ENCODE peak calls at places on chromosome 5, in seven cellular contexts. U is left colon, R is RPMI7951, N is NCI-H748 treated with DMSO at 0.1 percent for 48 hours, B is EL, L is Caco-2, S is substantia nigra. Y is an unnamed sample.

GRCh38 chr5:68343421-68343826 is 127.9 kb downstream of the PIK3R1 start:
- DNase-seq in R (peak), B (peak), N (no peak), S (no peak), U (no peak), L (no peak), Y (peak)

GRCh38 chr5:28580616-28581015 is 1542.2 kb upstream of the CDH9 start:
- DNase-seq in R (peak), U (no peak), N (no peak), L (no peak), S (no peak), B (no peak), Y (peak)

GRCh38 chr5:67897980-67898379 is 317.6 kb upstream of the PIK3R1 start:
- DNase-seq in B (no peak), U (no peak), R (no peak), N (no peak), S (no peak), L (no peak), Y (no peak)

GRCh38 chr5:150155258-150156032 is at the start of gene PDGFRB:
- DNase-seq in U (peak), B (peak), S (peak), N (peak), L (no peak), R (peak), Y (peak)

GRCh38 chr5:101611039-101611438 is 685.0 kb downstream of the SLCO4C1 start:
- DNase-seq in R (no peak), U (no peak), S (no peak), B (no peak), N (peak), L (no peak), Y (no peak)

GRCh38 chr5:40570408-40571129 is 109.1 kb upstream of the PTGER4 start:
- DNase-seq in U (no peak), B (peak), R (peak), S (no peak), N (no peak), L (no peak), Y (peak)

GRCh38 chr5:168795943-168796342 is 216.8 kb upstream of the PANK3 start:
- DNase-seq in N (no peak), R (no peak), U (no peak), B (no peak), S (no peak), L (no peak), Y (no peak)

GRCh38 chr5:120464627-120465280 is 654 bp downstream of the PRR16 start:
- DNase-seq in U (peak), R (peak), B (peak), N (no peak), L (peak), S (peak), Y (peak)

GRCh38 chr5:140509898-140510297 is 37.6 kb upstream of the EIF4EBP3 start:
- DNase-seq in U (no peak), S (no peak), R (no peak), B (no peak), L (no peak), N (peak), Y (no peak)

GRCh38 chr5:84724683-84725082 is 340.0 kb upstream of the EDIL3 start:
- DNase-seq in B (peak), N (no peak), R (peak), U (no peak), S (no peak), L (no peak), Y (peak)

Y was measured in HT1080.